ENCODE peak calls at places on chromosome 1, in ten cellular contexts. I is Caco-2, O is fibroblast of lung, U is heart right ventricle, S is adrenal gland, N is BJ, A is bronchial epithelial cell, C is sigmoid colon, R is cardiac muscle cell, J is GM23338. B is an unnamed sample.

GRCh38 chr1:170536924-170537551 is 5.1 kb downstream of the GORAB start:
- DNase-seq in I (no peak), A (no peak), N (no peak), U (no peak), O (peak; percentile 51), S (peak; percentile 11), C (no peak), R (peak; percentile 19), J (no peak), B (peak; percentile 7)

GRCh38 chr1:159000627-159001026 is 9.1 kb upstream of the IFI16 start:
- DNase-seq in U (peak; percentile 71), S (peak; percentile 94), R (peak; percentile 96), O (peak; percentile 93), N (peak; percentile 72), I (no peak), A (peak; percentile 95), J (peak; percentile 54), C (peak; percentile 95), B (peak; percentile 93)

GRCh38 chr1:29639156-29639736 is 402.9 kb downstream of the PTPRU start:
- DNase-seq in S (no peak), R (no peak), I (no peak), A (peak; percentile 75), N (no peak), J (no peak), C (no peak), O (peak; percentile 9), U (no peak), B (no peak)

GRCh38 chr1:236167154-236167553 is 24.8 kb downstream of the GPR137B start:
- DNase-seq in N (no peak), A (no peak), J (no peak), C (no peak), R (no peak), S (no peak), I (no peak), O (no peak), U (no peak), B (no peak)

GRCh38 chr1:169107673-169108160 is 1.2 kb downstream of the ATP1B1 start:
- DNase-seq in S (peak; percentile 64), O (peak; percentile 74), A (peak; percentile 65), J (no peak), C (no peak), I (no peak), U (no peak), N (no peak), R (peak; percentile 36), B (peak; percentile 60)

GRCh38 chr1:224182057-224182865 is 779 bp upstream of the DEGS1 start:
- DNase-seq in N (no peak), O (no peak), U (no peak), A (peak; percentile 51), J (no peak), C (no peak), R (no peak), I (no peak), S (no peak), B (no peak)

GRCh38 chr1:222424826-222425225 is 123.1 kb downstream of the HHIPL2 start:
- DNase-seq in I (no peak), J (no peak), O (no peak), S (no peak), A (no peak), C (no peak), R (no peak), N (no peak), U (no peak), B (no peak)

GRCh38 chr1:150009604-150010387 is 730 bp downstream of the OTUD7B start:
- DNase-seq in U (no peak), S (peak; percentile 80), C (peak; percentile 85), R (peak; percentile 67), A (peak; percentile 83), O (peak; percentile 93), J (peak; percentile 66), I (peak; percentile 25), N (peak; percentile 48), B (peak; percentile 77)

GRCh38 chr1:167633258-167633944 is 3.4 kb downstream of the RCSD1 start:
- DNase-seq in I (no peak), N (no peak), R (no peak), S (no peak), A (no peak), O (no peak), U (no peak), J (no peak), C (no peak), B (no peak)

GRCh38 chr1:113369040-113369439 is 21.3 kb upstream of the MAGI3 start:
- DNase-seq in I (no peak), A (no peak), C (no peak), S (no peak), J (no peak), U (no peak), R (no peak), O (no peak), N (no peak), B (no peak)

GRCh38 chr1:22712502-22713271 is 2.0 kb downstream of the EPHB2 start:
- DNase-seq in S (no peak), I (no peak), A (peak; percentile 19), U (no peak), J (no peak), O (peak; percentile 52), C (no peak), N (no peak), R (peak; percentile 34), B (no peak)

GRCh38 chr1:187067160-187067559 is 238.4 kb downstream of the PLA2G4A start:
- DNase-seq in J (no peak), A (no peak), R (no peak), U (no peak), I (no peak), C (no peak), O (no peak), N (no peak), S (no peak), B (no peak)

GRCh38 chr1:110719908-110720307 is 45.2 kb upstream of the KCNA3 start:
- DNase-seq in R (no peak), I (no peak), J (no peak), O (no peak), S (no peak), N (no peak), C (no peak), U (no peak), A (no peak), B (no peak)

GRCh38 chr1:86247553-86248279 is 91.1 kb upstream of the COL24A1 start:
- DNase-seq in I (no peak), A (no peak), O (peak; percentile 9), U (no peak), N (peak; percentile 34), J (no peak), S (no peak), C (no peak), R (no peak), B (no peak)
- H3K4me3 ChIP-seq in I (no peak overlapping the region), A (no peak overlapping the region), O (no peak overlapping the region), U (no peak overlapping the region), N (no peak overlapping the region), J (no peak overlapping the region), S (no peak overlapping the region), C (no peak overlapping the region), R (no peak overlapping the region), B (no peak overlapping the region)

GRCh38 chr1:229879746-229880145 is 187.3 kb upstream of the GALNT2 start:
- DNase-seq in J (no peak), N (no peak), O (peak; percentile 41), A (no peak), C (no peak), U (no peak), R (no peak), S (no peak), I (no peak), B (no peak)

GRCh38 chr1:229883504-229884200 is 183.4 kb upstream of the GALNT2 start:
- DNase-seq in I (no peak), N (no peak), J (no peak), S (no peak), R (no peak), U (no peak), A (no peak), O (no peak), C (no peak), B (no peak)

GRCh38 chr1:229884765-229885164 is 182.3 kb upstream of the GALNT2 start:
- DNase-seq in S (no peak), C (no peak), R (no peak), A (no peak), O (no peak), I (peak; percentile 12), J (no peak), U (no peak), N (no peak), B (no peak)

GRCh38 chr1:229882621-229883020 is 184.4 kb upstream of the GALNT2 start:
- DNase-seq in O (no peak), I (no peak), A (no peak), S (no peak), C (no peak), R (no peak), J (no peak), N (no peak), U (no peak), B (no peak)

DNA sequence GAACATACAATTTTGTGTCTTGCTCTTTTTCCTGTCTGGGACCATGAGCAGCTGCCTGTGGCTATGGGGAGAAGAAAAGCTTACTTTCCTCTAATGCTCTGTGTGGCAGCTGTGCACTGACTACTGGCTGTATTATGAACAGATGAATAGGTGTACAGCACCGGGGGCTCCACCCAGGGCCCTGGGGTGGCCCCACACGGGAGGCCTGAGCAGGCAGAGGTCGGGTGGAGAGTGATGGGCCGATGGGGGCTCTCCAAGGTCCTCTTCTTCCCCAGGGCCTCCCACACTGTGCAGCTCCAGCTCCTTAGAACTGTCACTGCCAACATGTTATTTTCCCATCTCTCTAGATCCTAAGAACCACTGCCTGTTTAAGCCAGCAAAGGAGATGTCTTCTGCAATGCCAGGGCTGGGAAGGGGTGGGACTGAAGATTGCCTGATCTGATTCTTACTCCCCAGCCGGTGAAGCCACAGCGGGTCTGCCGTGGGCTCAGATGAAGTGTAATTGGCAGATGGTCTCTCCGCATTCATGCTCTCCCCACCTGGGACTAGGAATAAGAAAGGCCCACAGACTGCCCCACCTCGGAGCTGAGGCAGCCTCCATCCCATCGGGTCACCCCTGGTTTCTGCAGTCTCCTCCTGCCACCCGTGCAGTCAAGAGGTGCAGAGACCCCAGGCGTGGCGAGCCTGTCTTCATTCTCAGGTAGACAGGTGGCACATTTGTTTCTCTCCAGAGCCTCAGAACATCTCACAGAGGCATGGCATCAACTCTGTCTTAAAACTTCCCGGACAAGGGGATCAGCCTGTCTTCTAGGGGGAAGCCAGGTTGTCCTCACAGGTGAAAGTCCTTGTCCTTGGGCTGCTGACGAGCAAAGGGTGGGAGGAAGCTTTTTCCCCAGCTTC is 186.5 kb upstream of the GALNT2 start:
- DNase-seq in S (no peak), O (no peak), R (no peak), J (no peak), I (no peak), A (no peak), U (no peak), C (no peak), N (no peak), B (no peak)
- H3K27me3 ChIP-seq in S (peaks cover 17% of the 10 kb centered on the region), O (no peaks in the 10 kb centered on the region), R (peaks cover 3% of the 10 kb centered on the region), J (no peaks in the 10 kb centered on the region), I (no peaks in the 10 kb centered on the region), A (peaks cover 8% of the 10 kb centered on the region), U (no peaks in the 10 kb centered on the region), C (no peaks in the 10 kb centered on the region), N (no peaks in the 10 kb centered on the region), B (no peaks in the 10 kb centered on the region)

GRCh38 chr1:14782741-14783591 is 184.5 kb downstream of the KAZN start:
- DNase-seq in I (no peak), N (no peak), R (no peak), S (no peak), O (no peak), U (no peak), A (no peak), J (peak; percentile 43), C (no peak), B (no peak)
- TF ChIP-seq CTCF in I (no peak), N (no peak), R (peak; percentile 20), S (no peak), O (no peak), U (no peak), A (no peak), J (no peak), C (no peak), B (peak; percentile 10)

GRCh38 chr1:93348104-93348780 is 2.5 kb downstream of the DR1 start:
- DNase-seq in N (no peak), O (no peak), C (no peak), U (no peak), R (no peak), I (no peak), A (peak; percentile 41), S (no peak), J (no peak), B (no peak)
- H3K4me3 ChIP-seq in N (peak overlapping the region; percentile 93), O (peak overlapping the region; percentile 98), C (peak overlapping the region; percentile 91), U (peak overlapping the region; percentile 80), R (peak overlapping the region; percentile 81), I (peak overlapping the region; percentile 18), A (peak overlapping the region; percentile 96), S (no peak overlapping the region), J (peak overlapping the region; percentile 87), B (peak overlapping the region; percentile 91)

B was measured in brain microvascular endothelial cell.